ENCODE peak calls at places on chromosomes 11 and 22, in nine cellular contexts. D, C, Y, W, H, P, R, L and V are unnamed samples.

GRCh38 chr11:86473991-86474833 is 99.5 kb downstream of the CCDC81 start:
- DNase-seq in C (peak; percentile 63), D (no peak), Y (no peak), H (peak; percentile 77), L (no peak), P (no peak), W (peak; percentile 35), R (no peak), V (peak; percentile 28)

GRCh38 chr22:26395926-26396325 is 33.1 kb upstream of the ASPHD2 start:
- DNase-seq in D (no peak), P (no peak), H (no peak), R (no peak), W (no peak), C (no peak), Y (no peak), L (no peak), V (no peak)

GRCh38 chr11:120184946-120185677 is 25.7 kb upstream of the OAF start:
- DNase-seq in L (no peak), P (peak; percentile 25), W (peak; percentile 91), D (peak; percentile 29), C (peak; percentile 63), H (peak; percentile 58), R (peak; percentile 83), Y (no peak), V (peak; percentile 85)

GRCh38 chr11:76152741-76153608 is 53.3 kb downstream of the WNT11 start:
- DNase-seq in C (no peak), P (no peak), R (no peak), D (peak; percentile 55), H (no peak), L (peak; percentile 49), W (no peak), Y (no peak), V (peak; percentile 80)

GRCh38 chr11:47186937-47187681 is 875 bp upstream of the PACSIN3 start:
- DNase-seq in Y (no peak), L (peak; percentile 52), D (peak; percentile 68), R (no peak), C (peak; percentile 74), P (peak; percentile 66), H (peak; percentile 58), W (peak; percentile 79), V (peak; percentile 78)

GRCh38 chr11:32385998-32386397 is 49.3 kb downstream of the WT1 start:
- DNase-seq in H (no peak), W (peak; percentile 14), C (peak; percentile 71), R (no peak), P (no peak), L (peak; percentile 55), D (no peak), Y (no peak), V (peak; percentile 54)

GRCh38 chr11:27402450-27402849 is 39.4 kb upstream of the CCDC34 start:
- DNase-seq in Y (no peak), H (no peak), C (no peak), P (no peak), R (no peak), D (no peak), L (peak; percentile 49), W (no peak), V (no peak)

GRCh38 chr11:134864233-134864967 is 452.4 kb upstream of the B3GAT1 start:
- DNase-seq in P (no peak), L (no peak), C (no peak), W (no peak), Y (no peak), R (no peak), D (no peak), H (no peak), V (no peak)

GRCh38 chr11:12880327-12880726 is 128.8 kb upstream of the RASSF10 start:
- DNase-seq in L (no peak), D (no peak), C (no peak), P (no peak), Y (no peak), W (no peak), H (no peak), R (no peak), V (no peak)

GRCh38 chr22:21682385-21683175 is 16.8 kb downstream of the PPIL2 start:
- DNase-seq in L (no peak), D (no peak), R (peak; percentile 30), Y (no peak), P (no peak), H (no peak), C (no peak), W (no peak), V (no peak)

GRCh38 chr22:37472418-37473006 is 13.7 kb downstream of the MFNG start:
- DNase-seq in R (no peak), C (peak; percentile 36), D (peak; percentile 68), P (no peak), H (no peak), Y (no peak), W (peak; percentile 45), L (peak; percentile 43), V (peak; percentile 61)

GRCh38 chr22:31616315-31616980 is 45.6 kb downstream of the PISD start:
- DNase-seq in H (no peak), C (no peak), W (no peak), P (no peak), Y (no peak), D (no peak), R (no peak), L (peak; percentile 34), V (no peak)

GRCh38 chr22:24996420-24996952 is 44.0 kb downstream of the KIAA1671 start:
- DNase-seq in H (peak; percentile 44), Y (no peak), R (no peak), C (peak; percentile 94), L (peak; percentile 35), P (no peak), D (no peak), W (peak; percentile 54), V (peak; percentile 69)

GRCh38 chr11:117465236-117465997 is 137.8 kb downstream of the CEP164 start:
- DNase-seq in L (no peak), D (no peak), H (no peak), R (no peak), W (no peak), P (no peak), Y (no peak), C (no peak), V (no peak)

GRCh38 chr11:19018901-19019300 is 41.6 kb downstream of the MRGPRX2 start:
- DNase-seq in Y (no peak), P (no peak), D (no peak), H (no peak), C (no peak), R (no peak), L (peak; percentile 12), W (no peak), V (peak; percentile 71)

GRCh38 chr11:4044971-4045646 is 49.5 kb upstream of the RRM1 start:
- DNase-seq in D (no peak), R (no peak), Y (no peak), L (no peak), W (no peak), P (peak; percentile 74), C (no peak), H (peak; percentile 30), V (no peak)

GRCh38 chr11:29280452-29280851 is 736.4 kb downstream of the KCNA4 start:
- DNase-seq in L (peak; percentile 73), C (no peak), H (no peak), D (no peak), W (no peak), P (no peak), R (no peak), Y (no peak), V (no peak)

GRCh38 chr11:47394322-47395224 is 13.8 kb upstream of the SLC39A13 start:
- DNase-seq in L (no peak), W (no peak), H (peak; percentile 79), R (peak; percentile 86), D (peak; percentile 78), P (no peak), Y (peak; percentile 36), C (peak; percentile 50), V (no peak)

GRCh38 chr22:26590525-26590858 is 560 bp upstream of the TPST2 start:
- DNase-seq in Y (no peak), R (no peak), W (peak; percentile 47), P (no peak), C (no peak), L (no peak), H (no peak), D (no peak), V (no peak)

GRCh38 chr11:45105233-45105992 is 41.0 kb upstream of the PRDM11 start:
- DNase-seq in R (peak; percentile 75), W (peak; percentile 72), L (peak; percentile 84), D (peak; percentile 82), H (peak; percentile 84), P (peak; percentile 84), Y (peak; percentile 32), C (peak; percentile 82), V (peak; percentile 79)

GRCh38 chr11:65776710-65777141 is 4.0 kb downstream of the AP5B1 start:
- DNase-seq in R (no peak), Y (no peak), L (no peak), H (no peak), P (no peak), W (no peak), D (peak; percentile 46), C (no peak), V (peak; percentile 26)

GRCh38 chr11:109303342-109303741 is 118.6 kb upstream of the C11orf87 start:
- DNase-seq in R (no peak), D (no peak), H (no peak), C (no peak), Y (no peak), P (no peak), W (no peak), L (peak; percentile 82), V (no peak)

GRCh38 chr11:68632802-68633201 is 51.5 kb upstream of the GAL start:
- DNase-seq in L (peak; percentile 96), W (no peak), R (no peak), Y (no peak), H (peak; percentile 39), C (peak; percentile 55), P (no peak), D (no peak), V (peak; percentile 77)